ENCODE peak calls at places on chromosomes 4 and X, in seven cellular contexts. One of them, this sample, is unnamed.

GRCh38 chr4:575281-576141 is 584 bp downstream of the TMEM271 start:
- DNase-seq in mesenchymal stem cell: peak; percentile 65
- DNase-seq in neuronal stem cell: peak; percentile 58
- DNase-seq in trophoblast cell: peak; percentile 52
- DNase-seq in H9: peak; percentile 83
- DNase-seq in mesendoderm: peak; percentile 92
- DNase-seq in H1: peak; percentile 47
- DNase-seq in this sample: peak; percentile 44

GRCh38 chr4:828641-829271 is 2.8 kb upstream of the CPLX1 start:
- DNase-seq in mesenchymal stem cell: no peak
- DNase-seq in neuronal stem cell: no peak
- DNase-seq in trophoblast cell: no peak
- DNase-seq in H9: peak; percentile 60
- DNase-seq in mesendoderm: peak; percentile 63
- DNase-seq in H1: no peak
- DNase-seq in this sample: no peak

GRCh38 chr4:13548059-13548983 is 4.0 kb upstream of the NKX3-2 start:
- DNase-seq in mesenchymal stem cell: peak; percentile 54
- DNase-seq in neuronal stem cell: no peak
- DNase-seq in trophoblast cell: peak; percentile 28
- DNase-seq in H9: no peak
- DNase-seq in mesendoderm: no peak
- DNase-seq in H1: no peak
- DNase-seq in this sample: no peak

GRCh38 chr4:69239777-69240176 is 25.2 kb upstream of the UGT2B11 start:
- DNase-seq in mesenchymal stem cell: no peak
- DNase-seq in neuronal stem cell: no peak
- DNase-seq in trophoblast cell: peak; percentile 27
- DNase-seq in H9: no peak
- DNase-seq in mesendoderm: no peak
- DNase-seq in H1: no peak
- DNase-seq in this sample: no peak

GRCh38 chr4:142408003-142408441 is 438.1 kb downstream of the INPP4B start:
- DNase-seq in mesenchymal stem cell: no peak
- DNase-seq in neuronal stem cell: no peak
- DNase-seq in trophoblast cell: peak; percentile 61
- DNase-seq in H9: no peak
- DNase-seq in mesendoderm: peak; percentile 68
- DNase-seq in H1: no peak
- DNase-seq in this sample: no peak

GRCh38 chr4:6676722-6677558 is 16.7 kb upstream of the S100P start:
- DNase-seq in mesenchymal stem cell: no peak
- DNase-seq in neuronal stem cell: no peak
- DNase-seq in trophoblast cell: no peak
- DNase-seq in H9: no peak
- DNase-seq in mesendoderm: no peak
- DNase-seq in H1: no peak
- DNase-seq in this sample: no peak

GRCh38 chrX:108199691-108200090 is 108.1 kb downstream of the ATG4A start:
- DNase-seq in mesenchymal stem cell: peak; percentile 40
- DNase-seq in neuronal stem cell: no peak
- DNase-seq in trophoblast cell: peak; percentile 47
- DNase-seq in H9: no peak
- DNase-seq in mesendoderm: peak; percentile 44
- DNase-seq in H1: no peak
- DNase-seq in this sample: peak; percentile 22

GRCh38 chr4:114281561-114281960 is 302.1 kb upstream of the ARSJ start:
- DNase-seq in mesenchymal stem cell: peak; percentile 37
- DNase-seq in neuronal stem cell: no peak
- DNase-seq in trophoblast cell: peak; percentile 84
- DNase-seq in H9: no peak
- DNase-seq in mesendoderm: no peak
- DNase-seq in H1: no peak
- DNase-seq in this sample: peak; percentile 91

GRCh38 chr4:43564601-43565000 is 672.1 kb downstream of the GRXCR1 start:
- DNase-seq in mesenchymal stem cell: no peak
- DNase-seq in neuronal stem cell: no peak
- DNase-seq in trophoblast cell: no peak
- DNase-seq in H9: no peak
- DNase-seq in mesendoderm: no peak
- DNase-seq in H1: no peak
- DNase-seq in this sample: no peak

GRCh38 chrX:109966246-109966645 is 36.7 kb upstream of the TMEM164 start:
- DNase-seq in mesenchymal stem cell: peak; percentile 9
- DNase-seq in neuronal stem cell: no peak
- DNase-seq in trophoblast cell: peak; percentile 74
- DNase-seq in H9: no peak
- DNase-seq in mesendoderm: no peak
- DNase-seq in H1: no peak
- DNase-seq in this sample: no peak

GRCh38 chr4:113908829-113909228 is 70.6 kb downstream of the ARSJ start:
- DNase-seq in mesenchymal stem cell: peak; percentile 22
- DNase-seq in neuronal stem cell: no peak
- DNase-seq in trophoblast cell: no peak
- DNase-seq in H9: no peak
- DNase-seq in mesendoderm: no peak
- DNase-seq in H1: no peak
- DNase-seq in this sample: no peak

GRCh38 chr4:53974561-53974960 is 89.8 kb downstream of the CHIC2 start:
- DNase-seq in mesenchymal stem cell: no peak
- DNase-seq in neuronal stem cell: no peak
- DNase-seq in trophoblast cell: no peak
- DNase-seq in H9: no peak
- DNase-seq in mesendoderm: no peak
- DNase-seq in H1: no peak
- DNase-seq in this sample: no peak

GRCh38 chr4:113478032-113478431 is 283.5 kb downstream of the CAMK2D start:
- DNase-seq in mesenchymal stem cell: no peak
- DNase-seq in neuronal stem cell: no peak
- DNase-seq in trophoblast cell: no peak
- DNase-seq in H9: no peak
- DNase-seq in mesendoderm: no peak
- DNase-seq in H1: no peak
- DNase-seq in this sample: no peak

GRCh38 chr4:26127001-26127400 is 193.8 kb upstream of the RBPJ start:
- DNase-seq in mesenchymal stem cell: no peak
- DNase-seq in neuronal stem cell: no peak
- DNase-seq in trophoblast cell: no peak
- DNase-seq in H9: no peak
- DNase-seq in mesendoderm: no peak
- DNase-seq in H1: no peak
- DNase-seq in this sample: no peak

GRCh38 chr4:81421346-81422218 is 50.1 kb downstream of the RASGEF1B start:
- DNase-seq in mesenchymal stem cell: no peak
- DNase-seq in neuronal stem cell: no peak
- DNase-seq in trophoblast cell: peak; percentile 90
- DNase-seq in H9: no peak
- DNase-seq in mesendoderm: peak; percentile 92
- DNase-seq in H1: no peak
- DNase-seq in this sample: peak; percentile 56

GRCh38 chrX:9204560-9204959 is 170.6 kb upstream of the FAM9B start:
- DNase-seq in mesenchymal stem cell: peak; percentile 6
- DNase-seq in neuronal stem cell: no peak
- DNase-seq in trophoblast cell: no peak
- DNase-seq in H9: no peak
- DNase-seq in mesendoderm: no peak
- DNase-seq in H1: no peak
- DNase-seq in this sample: peak; percentile 55

GRCh38 chr4:73520821-73521220 is 39.3 kb downstream of the AFM start:
- DNase-seq in mesenchymal stem cell: peak; percentile 69
- DNase-seq in neuronal stem cell: peak; percentile 14
- DNase-seq in trophoblast cell: no peak
- DNase-seq in H9: peak; percentile 52
- DNase-seq in mesendoderm: peak; percentile 88
- DNase-seq in H1: peak; percentile 1
- DNase-seq in this sample: peak; percentile 60

GRCh38 chr4:56958111-56958517 is 19.3 kb downstream of the NOA1 start:
- DNase-seq in mesenchymal stem cell: peak; percentile 93
- DNase-seq in neuronal stem cell: no peak
- DNase-seq in trophoblast cell: peak; percentile 70
- DNase-seq in H9: no peak
- DNase-seq in mesendoderm: no peak
- DNase-seq in H1: no peak
- DNase-seq in this sample: peak; percentile 100

GRCh38 chrX:21373637-21374162 is 518 bp upstream of the CNKSR2 start:
- DNase-seq in mesenchymal stem cell: no peak
- DNase-seq in neuronal stem cell: no peak
- DNase-seq in trophoblast cell: peak; percentile 53
- DNase-seq in H9: peak; percentile 28
- DNase-seq in mesendoderm: peak; percentile 20
- DNase-seq in H1: no peak
- DNase-seq in this sample: no peak

GRCh38 chr4:76235915-76236314 is 15.6 kb upstream of the FAM47E start:
- DNase-seq in mesenchymal stem cell: no peak
- DNase-seq in neuronal stem cell: no peak
- DNase-seq in trophoblast cell: peak; percentile 97
- DNase-seq in H9: no peak
- DNase-seq in mesendoderm: peak; percentile 59
- DNase-seq in H1: no peak
- DNase-seq in this sample: no peak

GRCh38 chr4:165199722-165200121 is 7.6 kb upstream of the KLHL2 start:
- DNase-seq in mesenchymal stem cell: no peak
- DNase-seq in neuronal stem cell: no peak
- DNase-seq in trophoblast cell: no peak
- DNase-seq in H9: no peak
- DNase-seq in mesendoderm: no peak
- DNase-seq in H1: no peak
- DNase-seq in this sample: no peak

GRCh38 chrX:33908074-33908473 is 224.0 kb downstream of the FAM47A start:
- DNase-seq in mesenchymal stem cell: no peak
- DNase-seq in neuronal stem cell: no peak
- DNase-seq in trophoblast cell: no peak
- DNase-seq in H9: no peak
- DNase-seq in mesendoderm: peak; percentile 59
- DNase-seq in H1: no peak
- DNase-seq in this sample: no peak

GRCh38 chr4:102196221-102196620 is 149.1 kb downstream of the SLC39A8 start:
- DNase-seq in mesenchymal stem cell: peak; percentile 66
- DNase-seq in neuronal stem cell: no peak
- DNase-seq in trophoblast cell: no peak
- DNase-seq in H9: no peak
- DNase-seq in mesendoderm: no peak
- DNase-seq in H1: no peak
- DNase-seq in this sample: no peak

GRCh38 chr4:72857787-72858186 is 211.7 kb downstream of the COX18 start:
- DNase-seq in mesenchymal stem cell: no peak
- DNase-seq in neuronal stem cell: no peak
- DNase-seq in trophoblast cell: peak; percentile 15
- DNase-seq in H9: no peak
- DNase-seq in mesendoderm: no peak
- DNase-seq in H1: no peak
- DNase-seq in this sample: no peak

GRCh38 chrX:41561045-41561444 is 113.9 kb downstream of the NYX start:
- DNase-seq in mesenchymal stem cell: peak; percentile 91
- DNase-seq in neuronal stem cell: no peak
- DNase-seq in trophoblast cell: peak; percentile 17
- DNase-seq in H9: no peak
- DNase-seq in mesendoderm: peak; percentile 40
- DNase-seq in H1: no peak
- DNase-seq in this sample: peak; percentile 95
- H3K4ac ChIP-seq in mesenchymal stem cell: no peak overlapping the region
- H3K4ac ChIP-seq in neuronal stem cell: no peak overlapping the region
- H3K4ac ChIP-seq in trophoblast cell: no peak overlapping the region
- H3K4ac ChIP-seq in H9: no peak overlapping the region
- H3K4ac ChIP-seq in mesendoderm: no peak overlapping the region
- H3K4ac ChIP-seq in H1: no peak overlapping the region
- H3K4ac ChIP-seq in this sample: peak overlapping the region; percentile 36

GRCh38 chrX:106670631-106671030 is 55.9 kb upstream of the RNF128 start:
- DNase-seq in mesenchymal stem cell: no peak
- DNase-seq in neuronal stem cell: no peak
- DNase-seq in trophoblast cell: no peak
- DNase-seq in H9: no peak
- DNase-seq in mesendoderm: no peak
- DNase-seq in H1: no peak
- DNase-seq in this sample: peak; percentile 52
- H3K4ac ChIP-seq in mesenchymal stem cell: no peak overlapping the region
- H3K4ac ChIP-seq in neuronal stem cell: no peak overlapping the region
- H3K4ac ChIP-seq in trophoblast cell: no peak overlapping the region
- H3K4ac ChIP-seq in H9: no peak overlapping the region
- H3K4ac ChIP-seq in mesendoderm: no peak overlapping the region
- H3K4ac ChIP-seq in H1: no peak overlapping the region
- H3K4ac ChIP-seq in this sample: no peak overlapping the region

DNA sequence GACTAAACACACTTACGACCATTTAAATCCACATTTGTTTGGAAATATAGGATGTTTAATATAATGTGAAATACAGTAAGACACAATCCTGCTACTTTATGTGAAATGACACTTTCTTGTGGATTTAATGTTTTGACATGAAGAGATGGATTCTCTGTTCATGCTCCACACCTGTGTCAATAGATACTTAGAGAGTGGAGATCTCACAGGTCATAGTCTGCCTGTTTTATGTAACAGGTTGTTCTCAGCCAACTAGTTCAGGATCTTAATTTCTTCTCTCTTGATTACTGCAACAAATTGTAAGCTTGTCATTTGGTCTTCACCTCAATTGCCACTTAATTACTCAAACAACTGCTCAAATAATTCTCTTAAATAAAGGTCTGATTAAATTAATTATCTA is 1621.2 kb downstream of the PCDH7 start:
- DNase-seq in mesenchymal stem cell: no peak
- DNase-seq in neuronal stem cell: no peak
- DNase-seq in trophoblast cell: no peak
- DNase-seq in H9: no peak
- DNase-seq in mesendoderm: no peak
- DNase-seq in H1: no peak
- DNase-seq in this sample: no peak
- H3K4ac ChIP-seq in mesenchymal stem cell: no peak overlapping the region
- H3K4ac ChIP-seq in neuronal stem cell: no peak overlapping the region
- H3K4ac ChIP-seq in trophoblast cell: no peak overlapping the region
- H3K4ac ChIP-seq in H9: no peak overlapping the region
- H3K4ac ChIP-seq in mesendoderm: no peak overlapping the region
- H3K4ac ChIP-seq in H1: no peak overlapping the region
- H3K4ac ChIP-seq in this sample: no peak overlapping the region

GRCh38 chrX:13533726-13534125 is 35.7 kb upstream of the EGFL6 start:
- DNase-seq in mesenchymal stem cell: peak; percentile 41
- DNase-seq in neuronal stem cell: no peak
- DNase-seq in trophoblast cell: peak; percentile 46
- DNase-seq in H9: no peak
- DNase-seq in mesendoderm: no peak
- DNase-seq in H1: no peak
- DNase-seq in this sample: peak; percentile 24

GRCh38 chrX:13538414-13538813 is 31.0 kb upstream of the EGFL6 start:
- DNase-seq in mesenchymal stem cell: no peak
- DNase-seq in neuronal stem cell: no peak
- DNase-seq in trophoblast cell: no peak
- DNase-seq in H9: no peak
- DNase-seq in mesendoderm: no peak
- DNase-seq in H1: no peak
- DNase-seq in this sample: no peak

GRCh38 chrX:13540602-13541001 is 28.8 kb upstream of the EGFL6 start:
- DNase-seq in mesenchymal stem cell: no peak
- DNase-seq in neuronal stem cell: no peak
- DNase-seq in trophoblast cell: no peak
- DNase-seq in H9: no peak
- DNase-seq in mesendoderm: no peak
- DNase-seq in H1: no peak
- DNase-seq in this sample: no peak

DNA sequence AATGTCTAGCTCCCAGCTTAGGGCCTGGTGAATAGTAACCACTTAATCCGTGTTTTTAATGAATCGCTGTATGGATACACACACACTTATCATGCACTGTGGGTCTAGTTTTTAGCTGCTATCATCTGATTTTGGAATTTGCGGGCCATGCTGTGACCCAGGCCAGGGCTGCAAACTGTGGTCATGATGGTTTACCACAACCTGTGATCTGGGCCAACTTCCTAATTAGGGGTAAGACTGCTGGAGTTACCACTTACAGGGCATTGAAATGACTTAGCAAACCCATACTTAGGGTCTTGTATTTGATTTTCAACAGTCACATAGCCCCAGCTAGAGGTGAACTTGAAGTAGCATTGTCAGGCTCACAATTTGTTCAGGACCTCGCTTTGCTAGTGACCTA is 34.0 kb upstream of the EGFL6 start:
- DNase-seq in mesenchymal stem cell: no peak
- DNase-seq in neuronal stem cell: no peak
- DNase-seq in trophoblast cell: no peak
- DNase-seq in H9: no peak
- DNase-seq in mesendoderm: no peak
- DNase-seq in H1: no peak
- DNase-seq in this sample: no peak
- H3K4ac ChIP-seq in mesenchymal stem cell: no peak overlapping the region
- H3K4ac ChIP-seq in neuronal stem cell: no peak overlapping the region
- H3K4ac ChIP-seq in trophoblast cell: no peak overlapping the region
- H3K4ac ChIP-seq in H9: no peak overlapping the region
- H3K4ac ChIP-seq in mesendoderm: no peak overlapping the region
- H3K4ac ChIP-seq in H1: no peak overlapping the region
- H3K4ac ChIP-seq in this sample: no peak overlapping the region